ENCODE peak calls at places on chromosomes 4 and X, in eight cellular contexts. D is fibroblast of the aortic adventitia; M is fibroblast of mammary gland; H is CD4-positive, alpha-beta T cell; W is psoas muscle; V is astrocyte; J is WTC11; S is suprapubic skin. F is an unnamed sample.

GRCh38 chr4:730511-730910 is 24.9 kb downstream of the PCGF3 start:
- DNase-seq in D (no peak), M (no peak), H (no peak), W (no peak), V (no peak), J (no peak), S (no peak), F (no peak)

GRCh38 chr4:72205298-72205697 is 173.5 kb downstream of the NPFFR2 start:
- DNase-seq in D (no peak), M (no peak), H (no peak), W (no peak), V (no peak), J (no peak), S (no peak), F (no peak)

GRCh38 chrX:135625995-135626394 is 87.4 kb upstream of the CT45A1 start:
- DNase-seq in D (peak), M (peak), H (no peak), W (no peak), V (no peak), J (no peak), S (no peak), F (no peak)

GRCh38 chr4:53314257-53314656 is 51.6 kb downstream of the SCFD2 start:
- DNase-seq in D (no peak), M (no peak), H (no peak), W (no peak), V (no peak), J (no peak), S (no peak), F (no peak)

GRCh38 chr4:7161721-7162214 is 30.6 kb upstream of the SORCS2 start:
- DNase-seq in D (peak), M (peak), H (no peak), W (no peak), V (peak), J (no peak), S (peak), F (no peak)

GRCh38 chrX:103446665-103447302 is 70.4 kb downstream of the BEX3 start:
- DNase-seq in D (peak), M (no peak), H (no peak), W (no peak), V (peak), J (no peak), S (no peak), F (no peak)

GRCh38 chr4:152894673-152895072 is 41.5 kb upstream of the FHDC1 start:
- DNase-seq in D (peak), M (peak), H (no peak), W (no peak), V (peak), J (no peak), S (no peak), F (no peak)

GRCh38 chrX:45850197-45850774 is 649.6 kb upstream of the DIPK2B start:
- DNase-seq in D (peak), M (no peak), H (no peak), W (no peak), V (peak), J (peak), S (no peak), F (no peak)

GRCh38 chrX:141341341-141341740 is 99.0 kb upstream of the SPANXC start:
- DNase-seq in D (peak), M (peak), H (no peak), W (no peak), V (peak), J (no peak), S (no peak), F (no peak)

GRCh38 chr4:172995704-172996103 is 172.9 kb upstream of the GALNT7 start:
- DNase-seq in D (no peak), M (no peak), H (no peak), W (no peak), V (no peak), J (no peak), S (no peak), F (no peak)

GRCh38 chrX:70998402-70999027 is 67.6 kb upstream of the SLC7A3 start:
- DNase-seq in D (peak), M (peak), H (peak), W (no peak), V (peak), J (peak), S (no peak), F (no peak)

GRCh38 chr4:93237526-93237925 is 591.0 kb upstream of the ATOH1 start:
- DNase-seq in D (no peak), M (no peak), H (no peak), W (no peak), V (no peak), J (no peak), S (no peak), F (no peak)
- TF ChIP-seq CTCF in D (no peak), M (no peak), H (no peak), W (no peak), V (no peak), J (no peak), S (no peak), F (no peak)

GRCh38 chrX:115968436-115969252 is 201.9 kb upstream of the AGTR2 start:
- DNase-seq in D (peak), M (peak), H (no peak), W (peak), V (peak), J (peak), S (no peak), F (no peak)
- TF ChIP-seq CTCF in D (peak), M (peak), H (no peak), W (no peak), V (no peak), J (no peak), S (no peak), F (no peak)

DNA sequence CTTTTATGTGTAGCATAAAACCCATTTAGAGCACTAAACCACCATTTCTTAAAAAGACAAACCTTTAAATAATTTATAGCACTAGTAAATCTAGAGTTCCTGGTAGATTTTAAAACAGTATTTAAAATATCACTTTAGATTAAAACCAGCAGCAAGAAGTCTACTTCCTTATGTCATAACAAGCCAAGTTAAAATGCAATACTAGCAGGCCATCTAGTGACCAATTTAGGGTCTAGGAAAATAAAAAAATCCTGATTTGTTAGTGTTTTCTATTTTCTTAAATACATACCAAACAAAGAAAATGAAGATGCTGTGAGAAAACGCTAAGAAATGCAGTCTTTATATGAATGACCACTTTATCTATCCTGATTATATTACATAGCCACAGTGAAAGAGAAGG is 53.9 kb downstream of the PAPSS1 start:
- DNase-seq in D (peak), M (peak), H (no peak), W (no peak), V (peak), J (no peak), S (no peak), F (no peak)
- TF ChIP-seq CTCF in D (peak), M (peak), H (no peak), W (peak), V (peak), J (no peak), S (no peak), F (peak)

GRCh38 chr4:86592553-86593249 is 1.4 kb upstream of the PTPN13 start:
- DNase-seq in D (peak), M (no peak), H (no peak), W (no peak), V (peak), J (no peak), S (no peak), F (no peak)

GRCh38 chr4:86596802-86597201 is 2.7 kb downstream of the PTPN13 start:
- DNase-seq in D (peak), M (peak), H (no peak), W (no peak), V (no peak), J (no peak), S (no peak), F (no peak)

GRCh38 chr4:86595426-86595805 is 1.3 kb downstream of the PTPN13 start:
- DNase-seq in D (no peak), M (peak), H (no peak), W (no peak), V (peak), J (no peak), S (no peak), F (no peak)

GRCh38 chr4:86594559-86595425 is 677 bp downstream of the PTPN13 start:
- DNase-seq in D (peak), M (peak), H (peak), W (peak), V (peak), J (peak), S (peak), F (peak)

GRCh38 chr4:86593726-86594558 is at the start of gene PTPN13:
- DNase-seq in D (peak), M (peak), H (peak), W (peak), V (peak), J (peak), S (peak), F (peak)
- TF ChIP-seq CTCF in D (no peak), M (no peak), H (no peak), W (no peak), V (no peak), J (no peak), S (no peak), F (no peak)